ENCODE peak calls at places on chromosomes 4 and X, in six cellular contexts. C is effector CD4-positive, alpha-beta T cell; U is RPMI7951; G is HTR-8/SVneo; L is Kasumi-1; F is fibroblast of mammary gland. Q is an unnamed sample.

GRCh38 chr4:140595065-140595464 is 26.3 kb upstream of the UCP1 start:
- DNase-seq in C (no peak), U (no peak), G (no peak), L (peak; percentile 14), F (peak; percentile 5), Q (no peak)

GRCh38 chr4:107689912-107690587 is 30.0 kb downstream of the PAPSS1 start:
- DNase-seq in C (no peak), U (peak; percentile 78), G (peak; percentile 35), L (no peak), F (peak; percentile 87), Q (no peak)

GRCh38 chrX:112867570-112867969 is 26.9 kb upstream of the AMOT start:
- DNase-seq in C (no peak), U (no peak), G (no peak), L (no peak), F (no peak), Q (no peak)

GRCh38 chr4:89739589-89739988 is 97.4 kb downstream of the SNCA start:
- DNase-seq in C (no peak), U (no peak), G (no peak), L (no peak), F (no peak), Q (no peak)

GRCh38 chr4:24644983-24645764 is 60.8 kb upstream of the DHX15 start:
- DNase-seq in C (no peak), U (no peak), G (no peak), L (no peak), F (peak; percentile 3), Q (no peak)

GRCh38 chr4:47907247-47907646 is 7.1 kb downstream of the NFXL1 start:
- DNase-seq in C (no peak), U (no peak), G (no peak), L (no peak), F (no peak), Q (no peak)

GRCh38 chrX:154592505-154592904 is 7.6 kb downstream of the CTAG1A start:
- DNase-seq in C (no peak), U (no peak), G (no peak), L (no peak), F (no peak), Q (no peak)

GRCh38 chrX:68365356-68365755 is 67.9 kb downstream of the OPHN1 start:
- DNase-seq in C (no peak), U (no peak), G (no peak), L (no peak), F (peak; percentile 11), Q (no peak)

GRCh38 chr4:183721207-183722081 is 62.4 kb downstream of the TRAPPC11 start:
- DNase-seq in C (no peak), U (no peak), G (no peak), L (peak; percentile 50), F (peak; percentile 63), Q (no peak)

GRCh38 chr4:142413516-142413915 is 432.6 kb downstream of the INPP4B start:
- DNase-seq in C (no peak), U (no peak), G (no peak), L (no peak), F (no peak), Q (no peak)

GRCh38 chrX:41491267-41492004 is 44.3 kb downstream of the NYX start:
- DNase-seq in C (no peak), U (peak; percentile 84), G (peak; percentile 42), L (peak; percentile 25), F (peak; percentile 95), Q (peak; percentile 76)

GRCh38 chr4:88003261-88003660 is 4.2 kb upstream of the PKD2 start:
- DNase-seq in C (no peak), U (peak; percentile 39), G (no peak), L (no peak), F (no peak), Q (no peak)

GRCh38 chrX:45622538-45622937 is 421.9 kb upstream of the DIPK2B start:
- DNase-seq in C (no peak), U (peak; percentile 82), G (no peak), L (no peak), F (peak; percentile 92), Q (no peak)

GRCh38 chrX:131778269-131779218 is 234.7 kb downstream of the OR13H1 start:
- DNase-seq in C (peak; percentile 69), U (no peak), G (no peak), L (no peak), F (peak; percentile 80), Q (no peak)

GRCh38 chr4:67875011-67875410 is 8.8 kb downstream of the TMPRSS11D start:
- DNase-seq in C (no peak), U (no peak), G (no peak), L (no peak), F (peak; percentile 56), Q (no peak)

GRCh38 chr4:184648220-184649025 is 824 bp downstream of the CASP3 start:
- DNase-seq in C (peak; percentile 24), U (peak; percentile 81), G (peak; percentile 22), L (peak; percentile 32), F (peak; percentile 30), Q (no peak)

GRCh38 chr4:158938462-158939044 is 164.3 kb upstream of the RAPGEF2 start:
- DNase-seq in C (no peak), U (peak; percentile 12), G (no peak), L (no peak), F (peak; percentile 75), Q (no peak)

Q was measured in MV-4-11.